ENCODE peak calls at places on chromosome 21, in six cellular contexts. I is body of pancreas, K is left ventricle myocardium inferior, F is stomach, R is fibroblast of the aortic adventitia, U is fibroblast of lung. Y is an unnamed sample.

GRCh38 chr21:36699026-36699545 is at the start of gene SIM2:
- DNase-seq in I (no peak), K (no peak), F (peak; percentile 90), R (no peak), U (peak; percentile 41), Y (peak; percentile 94)

GRCh38 chr21:31493350-31493880 is 149.4 kb upstream of the TIAM1 start:
- DNase-seq in I (no peak), K (no peak), F (no peak), R (no peak), U (no peak), Y (no peak)

GRCh38 chr21:27190601-27191000 is 223.7 kb upstream of the ADAMTS5 start:
- DNase-seq in I (no peak), K (no peak), F (no peak), R (peak; percentile 78), U (peak; percentile 67), Y (no peak)

GRCh38 chr21:20334585-20334984 is 663.6 kb upstream of the NCAM2 start:
- DNase-seq in I (no peak), K (no peak), F (no peak), R (no peak), U (no peak), Y (no peak)

GRCh38 chr21:36087362-36088138 is 17.7 kb downstream of the CBR1 start:
- DNase-seq in I (no peak), K (no peak), F (no peak), R (no peak), U (peak; percentile 24), Y (no peak)

GRCh38 chr21:38081663-38082062 is 165.4 kb upstream of the KCNJ6 start:
- DNase-seq in I (no peak), K (no peak), F (no peak), R (no peak), U (no peak), Y (no peak)

GRCh38 chr21:39014751-39015150 is 168.5 kb downstream of the PSMG1 start:
- DNase-seq in I (no peak), K (no peak), F (no peak), R (peak; percentile 97), U (peak; percentile 98), Y (no peak)

GRCh38 chr21:38675450-38675849 is 130.3 kb upstream of the ETS2 start:
- DNase-seq in I (no peak), K (no peak), F (no peak), R (no peak), U (no peak), Y (no peak)

GRCh38 chr21:36693144-36694040 is 5.5 kb upstream of the SIM2 start:
- DNase-seq in I (no peak), K (no peak), F (no peak), R (no peak), U (no peak), Y (peak; percentile 76)

GRCh38 chr21:26849428-26850115 is 4.4 kb upstream of the ADAMTS1 start:
- DNase-seq in I (no peak), K (no peak), F (no peak), R (peak; percentile 89), U (peak; percentile 52), Y (no peak)

GRCh38 chr21:37225440-37225839 is 41.7 kb downstream of the VPS26C start:
- DNase-seq in I (no peak), K (no peak), F (no peak), R (no peak), U (no peak), Y (no peak)

GRCh38 chr21:23887709-23888303 is 1719.5 kb downstream of the MRPL39 start:
- DNase-seq in I (no peak), K (no peak), F (no peak), R (no peak), U (no peak), Y (no peak)

DNA sequence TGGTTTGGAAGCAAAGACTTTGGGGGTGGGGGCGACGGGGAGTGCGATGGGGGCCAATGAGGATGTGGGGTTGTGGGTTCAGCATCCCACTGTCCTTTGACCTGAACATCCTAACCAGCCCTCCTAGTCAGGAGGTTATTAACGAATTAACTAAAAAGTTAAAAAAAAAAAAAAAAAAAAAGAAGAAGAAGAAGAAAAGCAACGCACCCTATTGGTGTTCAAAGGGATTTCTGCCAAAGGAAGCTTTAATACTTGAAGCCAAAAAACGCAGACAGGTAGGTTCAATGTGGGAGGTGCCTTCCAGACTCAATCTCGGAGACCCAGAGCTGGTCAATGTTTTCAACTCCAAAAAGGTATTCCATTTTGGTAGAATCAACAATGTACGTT is 2.2 kb downstream of the CLIC6 start:
- DNase-seq in I (no peak), K (no peak), F (no peak), R (no peak), U (no peak), Y (no peak)
- TF ChIP-seq CTCF in I (no peak), K (no peak), F (no peak), R (peak; percentile 21), U (no peak), Y (no peak)

GRCh38 chr21:45957551-45957950 is 24.0 kb upstream of the COL6A1 start:
- DNase-seq in I (no peak), K (no peak), F (no peak), R (no peak), U (no peak), Y (no peak)

GRCh38 chr21:45951676-45952075 is 29.9 kb upstream of the COL6A1 start:
- DNase-seq in I (no peak), K (no peak), F (no peak), R (no peak), U (no peak), Y (no peak)

GRCh38 chr21:45954921-45955320 is 26.6 kb upstream of the COL6A1 start:
- DNase-seq in I (no peak), K (no peak), F (no peak), R (no peak), U (no peak), Y (no peak)

GRCh38 chr21:45952974-45953373 is 28.6 kb upstream of the COL6A1 start:
- DNase-seq in I (no peak), K (no peak), F (no peak), R (no peak), U (no peak), Y (no peak)

DNA sequence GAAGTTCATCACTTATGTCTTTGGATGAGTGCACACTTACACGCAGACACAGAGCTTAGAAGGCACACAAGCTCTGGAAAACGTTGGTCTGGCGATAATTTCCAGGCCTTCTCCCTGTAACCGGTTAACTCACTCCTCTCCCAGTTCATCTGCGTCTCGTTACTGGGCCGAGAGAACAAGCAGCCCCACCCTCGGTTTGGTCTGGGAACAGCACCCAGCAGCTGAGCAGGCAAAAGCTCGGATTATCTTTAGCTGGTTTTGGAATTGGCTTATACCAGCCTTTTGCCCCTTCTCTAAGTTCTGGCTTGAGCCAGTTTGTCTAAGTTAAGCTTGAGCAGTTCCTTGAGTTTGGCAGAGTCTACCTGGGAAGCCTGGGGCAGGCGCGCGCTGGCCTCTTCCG is 27.3 kb upstream of the COL6A1 start:
- DNase-seq in I (no peak), K (no peak), F (no peak), R (peak; percentile 79), U (no peak), Y (no peak)
- TF ChIP-seq CTCF in I (no peak), K (peak; percentile 41), F (no peak), R (peak; percentile 75), U (peak; percentile 48), Y (no peak)

DNA sequence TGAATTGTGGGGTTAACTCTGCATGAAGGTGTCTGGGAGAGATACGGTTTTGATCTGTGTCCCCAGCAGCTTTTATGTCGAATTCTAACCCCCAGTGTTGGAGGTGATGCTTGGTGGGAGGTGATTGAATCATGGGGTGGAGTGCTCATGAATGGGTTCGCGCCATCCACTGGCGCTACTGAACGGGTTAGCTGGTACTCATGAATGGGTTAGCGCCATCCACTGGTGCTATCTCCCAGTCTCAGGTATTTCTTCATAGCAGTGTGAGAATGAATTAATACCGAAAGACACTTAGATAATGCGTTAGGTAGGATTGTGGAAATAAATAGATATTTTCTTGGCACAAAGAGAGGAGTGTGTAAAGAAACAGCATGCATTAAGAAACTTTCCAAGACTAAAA is 32.9 kb upstream of the CLDN8 start:
- DNase-seq in I (no peak), K (no peak), F (no peak), R (no peak), U (no peak), Y (no peak)
- TF ChIP-seq CTCF in I (no peak), K (no peak), F (no peak), R (no peak), U (no peak), Y (no peak)

GRCh38 chr21:29007801-29008200 is 11.3 kb downstream of the RWDD2B start:
- DNase-seq in I (no peak), K (no peak), F (no peak), R (no peak), U (no peak), Y (no peak)

GRCh38 chr21:29007135-29007534 is 12.0 kb downstream of the RWDD2B start:
- DNase-seq in I (no peak), K (no peak), F (no peak), R (no peak), U (no peak), Y (no peak)

GRCh38 chr21:29005696-29006095 is 13.0 kb upstream of the LTN1 start:
- DNase-seq in I (no peak), K (no peak), F (no peak), R (no peak), U (no peak), Y (no peak)

GRCh38 chr21:29002442-29003144 is 9.9 kb upstream of the LTN1 start:
- DNase-seq in I (peak; percentile 94), K (peak; percentile 95), F (peak; percentile 96), R (peak; percentile 96), U (peak; percentile 98), Y (peak; percentile 99)

DNA sequence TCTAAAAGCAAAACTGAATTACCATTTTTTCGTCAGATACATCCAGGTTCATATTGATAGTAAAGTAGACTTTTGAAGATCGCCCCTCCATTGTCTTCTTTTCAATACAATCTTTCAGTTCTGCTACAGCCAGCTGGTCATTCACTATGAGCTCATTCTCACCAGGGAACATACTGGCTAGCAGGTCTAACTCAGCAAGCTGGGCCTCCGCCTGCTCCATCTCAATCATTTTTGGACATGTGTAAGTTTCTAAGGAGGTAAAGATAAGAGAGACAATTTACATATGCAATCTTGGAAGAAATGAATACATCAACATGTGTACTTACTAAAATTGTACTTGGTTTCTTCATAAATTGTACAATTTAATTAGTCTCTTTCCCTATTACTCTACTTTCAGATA is 10.8 kb downstream of the RWDD2B start:
- DNase-seq in I (no peak), K (no peak), F (no peak), R (no peak), U (no peak), Y (no peak)
- TF ChIP-seq CTCF in I (no peak), K (no peak), F (no peak), R (no peak), U (no peak), Y (no peak)

DNA sequence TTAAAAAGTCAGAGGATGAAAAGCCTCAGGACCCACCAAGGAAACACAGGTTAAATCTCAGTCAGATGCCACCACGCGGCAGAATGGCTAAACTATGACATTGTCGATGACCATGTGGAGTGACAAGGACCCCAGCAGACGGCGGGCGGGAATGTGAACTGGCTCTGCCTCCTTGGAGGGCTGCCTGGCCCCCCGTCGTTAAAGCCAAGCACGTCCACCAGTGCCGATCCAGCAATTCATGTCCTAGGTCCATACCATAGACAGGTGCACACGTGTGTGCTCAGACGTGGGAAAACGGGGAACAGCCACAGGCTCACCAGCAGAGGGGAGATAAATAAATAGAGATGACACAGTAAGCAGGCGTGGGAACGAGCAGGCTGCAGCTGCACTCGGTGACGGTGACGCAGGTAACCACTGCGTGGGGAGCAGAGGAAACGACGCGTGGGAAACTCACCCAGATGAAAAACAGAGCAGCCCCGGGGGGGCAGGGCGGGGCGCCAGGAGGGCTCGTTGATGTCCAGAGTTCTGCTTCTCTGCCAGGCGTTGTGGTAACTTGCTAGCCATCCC is 28.3 kb upstream of the PCBP3 start:
- DNase-seq in I (no peak), K (no peak), F (peak; percentile 55), R (peak; percentile 33), U (peak; percentile 45), Y (peak; percentile 79)
- TF ChIP-seq CTCF in I (no peak), K (no peak), F (no peak), R (no peak), U (no peak), Y (no peak)

Y was measured in kidney.